ENCODE peak calls at places on chromosomes 2 and 18, in nine cellular contexts. E is fibroblast of lung, K is tibial nerve, Y is upper lobe of right lung, S is prostate gland, Q is DND-41, I is coronary artery, W is body of pancreas, O is astrocyte. Z is an unnamed sample.

GRCh38 chr18:66136039-66136438 is 385.2 kb downstream of the CDH7 start:
- DNase-seq in Y (no peak), K (no peak), I (no peak), Q (no peak), E (peak), O (peak), W (no peak), S (no peak), Z (no peak)

GRCh38 chr2:7392076-7392787 is 475.0 kb downstream of the RNF144A start:
- DNase-seq in I (no peak), S (no peak), Q (no peak), W (peak), O (no peak), K (no peak), E (no peak), Y (no peak), Z (no peak)

GRCh38 chr18:8801263-8801901 is 96.0 kb downstream of the MTCL1 start:
- DNase-seq in O (peak), K (no peak), S (no peak), I (no peak), Q (no peak), W (no peak), Y (no peak), E (peak), Z (no peak)

GRCh38 chr2:195118276-195118675 is 538.8 kb upstream of the SLC39A10 start:
- DNase-seq in E (no peak), K (no peak), S (no peak), Y (no peak), W (no peak), Q (no peak), O (no peak), I (no peak), Z (no peak)

GRCh38 chr2:62642429-62643099 is 62.9 kb upstream of the EHBP1 start:
- DNase-seq in O (no peak), K (no peak), I (no peak), Q (no peak), S (no peak), W (no peak), E (no peak), Y (no peak), Z (no peak)

GRCh38 chr2:233353101-233353768 is 1.1 kb upstream of the DGKD start:
- DNase-seq in O (no peak), E (no peak), W (no peak), S (no peak), Q (no peak), I (no peak), Y (peak), K (no peak), Z (peak)

GRCh38 chr2:218953366-218953954 is 6.0 kb upstream of the CDK5R2 start:
- DNase-seq in I (no peak), K (no peak), S (no peak), Q (no peak), E (no peak), W (no peak), Y (no peak), O (no peak), Z (peak)

GRCh38 chr2:101524811-101525430 is 50.0 kb upstream of the RFX8 start:
- DNase-seq in Q (no peak), E (no peak), I (no peak), W (no peak), K (no peak), O (no peak), Y (no peak), S (no peak), Z (no peak)

GRCh38 chr18:778194-779007 is 33.6 kb downstream of the YES1 start:
- DNase-seq in O (no peak), E (no peak), Y (no peak), W (no peak), K (no peak), Q (no peak), S (no peak), I (no peak), Z (no peak)

GRCh38 chr18:2050702-2051201 is 520.6 kb downstream of the METTL4 start:
- DNase-seq in S (no peak), Q (no peak), O (peak), E (peak), K (no peak), Y (no peak), W (no peak), I (no peak), Z (no peak)

GRCh38 chr2:101145406-101145805 is 5.8 kb downstream of the TBC1D8 start:
- DNase-seq in O (no peak), W (no peak), K (no peak), Q (no peak), Y (no peak), I (no peak), E (peak), S (no peak), Z (no peak)

GRCh38 chr2:9594361-9595063 is 36.3 kb downstream of the YWHAQ start:
- DNase-seq in Q (no peak), O (peak), S (no peak), Y (no peak), I (no peak), E (peak), K (peak), W (peak), Z (no peak)

GRCh38 chr2:160156665-160157064 is 43.4 kb downstream of the ITGB6 start:
- DNase-seq in E (peak), Q (no peak), W (no peak), S (no peak), O (peak), Y (no peak), I (no peak), K (no peak), Z (no peak)

GRCh38 chr2:197075754-197076337 is 149.3 kb upstream of the PGAP1 start:
- DNase-seq in Q (no peak), K (no peak), O (no peak), Y (no peak), I (no peak), E (no peak), W (no peak), S (no peak), Z (no peak)

GRCh38 chr18:2979871-2980606 is 32.9 kb downstream of the LPIN2 start:
- DNase-seq in O (no peak), I (no peak), W (no peak), E (no peak), K (no peak), S (no peak), Y (no peak), Q (no peak), Z (no peak)

GRCh38 chr18:456361-456821 is 44.1 kb downstream of the COLEC12 start:
- DNase-seq in W (no peak), Y (no peak), E (no peak), S (peak), Q (no peak), O (no peak), I (no peak), K (peak), Z (no peak)

GRCh38 chr2:236673823-236674185 is 104.2 kb downstream of the ACKR3 start:
- DNase-seq in O (no peak), W (no peak), I (peak), Q (no peak), S (no peak), Y (no peak), K (no peak), E (no peak), Z (no peak)

GRCh38 chr2:223121317-223121716 is 69.3 kb downstream of the KCNE4 start:
- DNase-seq in S (no peak), Q (no peak), K (no peak), I (no peak), O (no peak), Y (no peak), W (no peak), E (no peak), Z (no peak)

GRCh38 chr2:101972621-101973434 is 18.9 kb upstream of the IL1R2 start:
- DNase-seq in S (no peak), W (no peak), Y (no peak), K (no peak), Q (no peak), I (no peak), O (peak), E (peak), Z (no peak)

GRCh38 chr2:66869076-66869475 is 434.2 kb downstream of the MEIS1 start:
- DNase-seq in E (peak), I (no peak), K (no peak), O (peak), Q (no peak), S (no peak), W (no peak), Y (no peak), Z (no peak)

GRCh38 chr2:128786296-128786695 is 467.6 kb upstream of the HS6ST1 start:
- DNase-seq in E (no peak), S (no peak), Q (no peak), O (peak), Y (no peak), K (no peak), W (no peak), I (peak), Z (no peak)

GRCh38 chr2:108965540-108966299 is 23.3 kb downstream of the EDAR start:
- DNase-seq in Q (peak), E (no peak), K (no peak), O (no peak), Y (no peak), I (no peak), S (no peak), W (no peak), Z (no peak)

GRCh38 chr18:68701353-68701752 is 13.6 kb downstream of the TMX3 start:
- DNase-seq in Y (no peak), E (no peak), I (no peak), O (no peak), W (no peak), Q (no peak), S (no peak), K (no peak), Z (no peak)

GRCh38 chr18:13376298-13376840 is 157.8 kb downstream of the LDLRAD4 start:
- DNase-seq in E (peak), Q (peak), S (no peak), Y (no peak), I (peak), W (no peak), O (peak), K (no peak), Z (no peak)

GRCh38 chr2:29130295-29130694 is 15.1 kb downstream of the CLIP4 start:
- DNase-seq in Y (no peak), K (no peak), S (no peak), Q (no peak), W (peak), E (peak), O (peak), I (no peak), Z (no peak)

GRCh38 chr18:69916412-69916811 is 31.3 kb downstream of the CD226 start:
- DNase-seq in K (no peak), W (no peak), Q (no peak), E (peak), S (no peak), I (no peak), Y (no peak), O (no peak), Z (no peak)

GRCh38 chr2:239908308-239908707 is 116.8 kb downstream of the NDUFA10 start:
- DNase-seq in Y (no peak), E (no peak), W (no peak), Q (peak), S (no peak), K (no peak), I (no peak), O (no peak), Z (no peak)

DNA sequence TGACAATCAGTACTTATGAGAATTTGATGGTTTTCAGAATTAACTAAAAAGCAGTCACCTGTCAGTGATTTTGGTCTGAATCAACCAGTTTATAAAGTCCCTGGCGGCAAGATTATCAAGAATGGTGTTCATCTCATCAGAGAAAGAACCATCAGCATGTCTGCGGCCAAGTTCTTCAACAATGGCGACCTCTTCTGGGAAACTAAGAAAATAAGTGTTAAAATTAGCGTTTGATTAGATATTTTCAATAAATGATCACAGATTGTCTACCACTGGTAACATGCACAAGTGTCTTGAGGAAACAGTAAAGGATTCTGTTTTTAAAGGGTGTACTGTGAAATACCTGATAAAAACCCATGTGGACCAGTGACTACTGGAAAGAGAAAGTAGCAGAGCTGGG is 8.1 kb downstream of the GCG start:
- DNase-seq in O (no peak), Y (no peak), S (no peak), Q (no peak), W (no peak), I (no peak), K (no peak), E (no peak), Z (no peak)
- TF ChIP-seq CTCF in O (no peak), Y (no peak), S (no peak), Q (no peak), W (no peak), I (no peak), K (no peak), E (no peak), Z (no peak)

GRCh38 chr2:216670266-216671080 is 24.9 kb downstream of the IGFBP5 start:
- DNase-seq in Y (no peak), S (no peak), Q (no peak), E (peak), W (no peak), I (no peak), O (peak), K (no peak), Z (no peak)

GRCh38 chr2:216672996-216673395 is 22.4 kb downstream of the IGFBP5 start:
- DNase-seq in O (no peak), W (no peak), Y (no peak), Q (no peak), K (no peak), I (no peak), S (no peak), E (no peak), Z (no peak)

GRCh38 chr2:216672466-216672865 is 22.9 kb downstream of the IGFBP5 start:
- DNase-seq in O (no peak), I (no peak), E (no peak), Y (no peak), K (no peak), S (no peak), W (no peak), Q (no peak), Z (no peak)

GRCh38 chr2:216671081-216671411 is 24.3 kb downstream of the IGFBP5 start:
- DNase-seq in E (peak), Q (no peak), Y (no peak), K (no peak), S (no peak), W (no peak), I (no peak), O (peak), Z (no peak)

DNA sequence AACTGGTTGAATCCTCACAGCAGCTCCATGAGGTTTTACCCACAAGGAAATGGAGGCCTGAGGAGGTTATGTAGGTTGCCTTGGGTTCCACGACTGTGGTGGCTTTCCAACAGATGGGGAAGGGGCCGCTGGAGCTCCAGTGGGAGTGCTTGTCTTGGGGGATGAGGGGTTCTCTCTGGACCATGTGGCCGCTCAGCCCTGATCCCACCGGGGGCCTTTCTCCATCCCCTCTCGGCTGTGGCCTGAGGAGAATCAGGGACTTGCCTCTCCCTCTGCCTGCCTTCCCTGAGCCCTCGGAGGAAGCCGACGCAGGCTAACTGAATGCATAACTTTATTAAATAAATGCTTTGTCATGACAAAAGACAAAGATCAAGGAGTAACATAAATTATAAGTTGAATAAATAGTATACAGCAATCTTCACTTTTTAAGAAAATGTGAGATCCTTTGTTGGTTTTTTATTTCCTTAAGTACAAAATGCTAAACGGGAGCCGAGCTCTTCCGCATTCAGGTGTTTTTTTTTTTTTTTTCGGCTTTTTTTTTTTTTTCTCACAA is 23.5 kb downstream of the IGFBP5 start:
- DNase-seq in Q (no peak), I (no peak), W (no peak), K (no peak), Y (no peak), O (no peak), E (no peak), S (no peak), Z (no peak)
- H3K27ac ChIP-seq in Q (no peak), I (no peak), W (no peak), K (peak), Y (no peak), O (no peak), E (no peak), S (no peak), Z (no peak)

GRCh38 chr18:62683935-62684334 is 31.4 kb upstream of the PHLPP1 start:
- DNase-seq in O (no peak), W (no peak), S (no peak), K (no peak), E (no peak), Y (no peak), I (no peak), Q (no peak), Z (no peak)

GRCh38 chr18:62678847-62679535 is 36.4 kb upstream of the PHLPP1 start:
- DNase-seq in O (no peak), S (no peak), I (no peak), K (no peak), Q (no peak), Y (no peak), W (no peak), E (no peak), Z (peak)

DNA sequence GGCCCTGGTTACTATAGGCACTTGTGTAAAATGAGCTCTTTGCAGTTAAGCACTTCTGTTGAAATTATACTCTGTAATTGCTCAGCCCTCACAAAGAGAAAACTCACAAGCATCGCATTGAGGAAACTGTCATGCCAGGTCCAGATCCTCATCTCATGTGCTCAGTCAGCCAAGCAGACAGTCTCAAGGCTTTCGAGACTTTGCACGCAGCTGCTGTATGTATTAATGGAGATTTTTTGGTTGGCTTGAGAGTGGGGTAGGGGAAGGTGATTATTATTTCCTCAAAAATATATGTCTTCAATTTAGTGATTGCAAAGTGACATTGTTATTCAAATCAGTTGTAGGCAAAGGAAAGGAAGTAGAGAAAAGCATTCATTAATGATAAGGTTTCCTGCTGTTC is 32.9 kb upstream of the PHLPP1 start:
- DNase-seq in O (no peak), Y (no peak), K (no peak), I (no peak), Q (no peak), S (no peak), W (no peak), E (no peak), Z (no peak)
- H3K4me3 ChIP-seq in O (no peak), Y (no peak), K (no peak), I (no peak), Q (no peak), S (no peak), W (no peak), E (no peak), Z (no peak)

DNA sequence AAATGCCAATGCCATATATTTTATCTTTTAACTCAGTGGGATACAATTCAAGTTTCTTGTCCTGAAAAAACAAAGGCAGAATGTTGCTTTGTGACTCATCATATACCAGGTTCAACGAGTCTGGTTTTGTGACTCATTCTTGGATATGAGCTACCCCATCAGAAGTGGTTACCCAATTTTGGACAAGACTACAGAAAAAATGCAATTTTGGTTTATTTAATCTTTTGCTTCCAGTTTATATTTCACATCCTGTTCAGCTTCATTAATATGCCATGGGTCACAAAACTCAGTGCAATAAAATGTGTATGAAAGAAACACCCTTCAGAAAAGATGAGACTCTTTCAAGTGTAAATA is 25.0 kb downstream of the FN1 start:
- DNase-seq in I (no peak), W (no peak), K (no peak), E (peak), Q (no peak), Y (no peak), S (no peak), O (peak), Z (no peak)
- TF ChIP-seq CTCF in I (no peak), W (no peak), K (no peak), E (no peak), Q (no peak), Y (no peak), S (no peak), O (no peak), Z (no peak)

GRCh38 chr2:40405440-40405839 is 46.5 kb downstream of the SLC8A1 start:
- DNase-seq in K (no peak), W (no peak), I (no peak), Y (no peak), O (peak), E (peak), Q (no peak), S (no peak), Z (no peak)
- H3K27ac ChIP-seq in K (no peak), W (no peak), I (no peak), Y (no peak), O (peak), E (no peak), Q (no peak), S (no peak), Z (no peak)

DNA sequence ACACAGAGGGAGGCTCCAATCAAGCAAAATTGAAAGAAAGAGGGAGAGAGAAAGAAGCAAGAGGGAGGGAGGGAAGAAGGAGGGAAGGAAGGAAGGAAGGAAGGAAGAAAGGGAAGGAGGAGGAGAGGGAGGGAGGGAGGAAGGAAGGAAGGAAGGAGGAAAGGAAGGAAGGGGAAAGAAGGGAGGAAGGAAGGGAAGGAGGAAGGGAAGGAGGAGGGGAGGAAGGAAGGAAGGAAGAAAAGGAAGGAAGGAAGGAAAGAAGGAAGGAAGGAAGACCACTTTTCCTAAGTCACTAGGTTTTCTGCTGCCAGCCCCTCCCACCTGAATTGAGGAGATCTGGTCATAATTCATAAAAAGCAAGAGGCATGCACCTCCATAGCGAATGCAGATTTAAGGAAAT is 287.0 kb downstream of the SP3 start:
- DNase-seq in K (no peak), Q (no peak), W (no peak), E (no peak), S (no peak), Y (no peak), O (no peak), I (no peak), Z (no peak)
- H3K4me3 ChIP-seq in K (no peak), Q (no peak), W (no peak), E (no peak), S (no peak), Y (no peak), O (no peak), I (no peak), Z (no peak)

Z was measured in WERI-Rb-1.